ENCODE peak calls at places on chromosome 9, in ten cellular contexts. K, W, O, L, D, Q, A, H, T and G are unnamed samples.

GRCh38 chr9:4297795-4298254 is 2.0 kb downstream of the GLIS3 start:
- DNase-seq in W (peak), A (peak), H (peak), L (peak), T (peak), D (peak), O (peak), Q (peak), K (peak), G (peak)

GRCh38 chr9:95721132-95721531 is 154.4 kb upstream of the ERCC6L2 start:
- DNase-seq in D (no peak), W (no peak), O (peak), H (no peak), K (no peak), A (no peak), T (peak), L (no peak), Q (no peak), G (no peak)

GRCh38 chr9:90967171-90967570 is 165.6 kb downstream of the SYK start:
- DNase-seq in Q (no peak), L (no peak), T (no peak), D (no peak), W (no peak), K (no peak), O (no peak), H (no peak), A (no peak), G (no peak)

GRCh38 chr9:95226921-95227320 is 90.6 kb downstream of the FANCC start:
- DNase-seq in D (no peak), O (no peak), Q (no peak), L (no peak), K (no peak), H (no peak), T (no peak), A (no peak), W (no peak), G (no peak)

GRCh38 chr9:106675780-106676179 is 187.2 kb upstream of the ZNF462 start:
- DNase-seq in L (no peak), W (no peak), D (no peak), Q (no peak), K (no peak), A (no peak), O (no peak), H (no peak), T (no peak), G (peak)

GRCh38 chr9:130791279-130791894 is 43.7 kb upstream of the ABL1 start:
- DNase-seq in O (no peak), T (no peak), L (no peak), K (no peak), H (no peak), Q (no peak), W (no peak), D (no peak), A (no peak), G (no peak)

GRCh38 chr9:108634164-108634563 is 221.6 kb downstream of the ACTL7B start:
- DNase-seq in T (peak), D (no peak), Q (no peak), L (no peak), A (no peak), W (peak), O (peak), K (no peak), H (no peak), G (no peak)

GRCh38 chr9:34701023-34701768 is 8.7 kb downstream of the CCL21 start:
- DNase-seq in L (peak), K (peak), H (peak), O (peak), Q (peak), T (peak), W (peak), A (peak), D (peak), G (peak)

GRCh38 chr9:31393240-31393639 is 991.2 kb upstream of the ACO1 start:
- DNase-seq in A (no peak), L (no peak), O (no peak), W (no peak), H (no peak), D (no peak), Q (no peak), K (no peak), T (no peak), G (no peak)

GRCh38 chr9:129280236-129281231 is 102.5 kb upstream of the IER5L start:
- DNase-seq in O (no peak), A (no peak), K (peak), H (no peak), W (no peak), L (peak), T (no peak), Q (no peak), D (peak), G (peak)

GRCh38 chr9:13064060-13064459 is 215.4 kb downstream of the MPDZ start:
- DNase-seq in Q (no peak), D (no peak), H (no peak), L (no peak), K (no peak), T (no peak), A (no peak), W (no peak), O (no peak), G (no peak)

GRCh38 chr9:22455181-22455580 is 8.6 kb downstream of the DMRTA1 start:
- DNase-seq in Q (no peak), W (no peak), T (no peak), H (no peak), A (no peak), L (no peak), D (no peak), O (no peak), K (no peak), G (no peak)

GRCh38 chr9:70805953-70806352 is 315.5 kb downstream of the TRPM3 start:
- DNase-seq in T (no peak), H (peak), W (no peak), D (peak), L (no peak), K (peak), A (no peak), Q (no peak), O (peak), G (peak)

GRCh38 chr9:130472184-130472705 is 27.5 kb downstream of the ASS1 start:
- DNase-seq in O (no peak), A (no peak), Q (no peak), T (no peak), K (no peak), D (no peak), W (no peak), L (no peak), H (no peak), G (no peak)

GRCh38 chr9:37565661-37566618 is 10.2 kb downstream of the FBXO10 start:
- DNase-seq in D (no peak), O (no peak), W (no peak), K (no peak), H (no peak), T (no peak), Q (no peak), L (peak), A (no peak), G (no peak)

GRCh38 chr9:13589044-13589737 is 309.7 kb upstream of the MPDZ start:
- DNase-seq in A (no peak), L (no peak), O (no peak), K (no peak), Q (no peak), H (no peak), D (no peak), W (no peak), T (no peak), G (no peak)

GRCh38 chr9:15977438-15977837 is 424.6 kb downstream of the CCDC171 start:
- DNase-seq in Q (no peak), W (no peak), K (no peak), O (no peak), T (no peak), A (no peak), D (no peak), L (no peak), H (peak), G (no peak)

GRCh38 chr9:93625000-93625399 is 48.6 kb downstream of the PHF2 start:
- DNase-seq in L (no peak), O (no peak), W (no peak), T (no peak), K (no peak), D (no peak), H (no peak), Q (no peak), A (no peak), G (no peak)

GRCh38 chr9:12633016-12633765 is 60.0 kb upstream of the TYRP1 start:
- DNase-seq in D (no peak), Q (no peak), T (no peak), L (no peak), A (no peak), W (no peak), H (no peak), K (no peak), O (no peak), G (no peak)

GRCh38 chr9:19127881-19128719 is 808 bp upstream of the PLIN2 start:
- DNase-seq in H (no peak), O (no peak), T (peak), A (no peak), W (peak), Q (peak), K (peak), L (no peak), D (no peak), G (peak)

GRCh38 chr9:88583901-88584596 is 49.1 kb downstream of the NXNL2 start:
- DNase-seq in T (peak), H (peak), K (no peak), D (no peak), W (no peak), O (no peak), Q (no peak), A (no peak), L (no peak), G (peak)

GRCh38 chr9:93596399-93596798 is 20.0 kb downstream of the PHF2 start:
- DNase-seq in O (no peak), H (no peak), T (no peak), D (no peak), K (no peak), A (no peak), L (no peak), Q (no peak), W (no peak), G (peak)

GRCh38 chr9:2613730-2614271 is 7.8 kb upstream of the VLDLR start:
- DNase-seq in L (no peak), K (no peak), H (no peak), W (no peak), A (no peak), D (no peak), O (no peak), Q (no peak), T (no peak), G (no peak)

GRCh38 chr9:13351768-13352386 is 72.4 kb upstream of the MPDZ start:
- DNase-seq in A (peak), T (peak), W (peak), Q (peak), L (peak), D (no peak), O (peak), K (no peak), H (peak), G (no peak)

GRCh38 chr9:114587345-114588149 is at the start of gene ATP6V1G1:
- DNase-seq in T (peak), H (peak), L (peak), A (peak), K (peak), O (peak), W (peak), Q (peak), D (peak), G (peak)
- TF ChIP-seq CTCF in T (peak), H (no peak), L (no peak), A (peak), K (peak), O (peak), W (no peak), Q (no peak), D (no peak), G (no peak)

GRCh38 chr9:137295313-137296213 is 6.5 kb downstream of the NRARP start:
- DNase-seq in L (peak), K (no peak), H (no peak), O (no peak), T (no peak), Q (peak), A (no peak), D (no peak), W (no peak), G (no peak)

GRCh38 chr9:137296214-137297059 is 5.6 kb downstream of the NRARP start:
- DNase-seq in K (peak), D (no peak), L (no peak), Q (peak), T (peak), O (no peak), A (no peak), H (no peak), W (peak), G (peak)

GRCh38 chr9:137294091-137294683 is 7.9 kb downstream of the NRARP start:
- DNase-seq in A (peak), L (no peak), K (no peak), W (peak), Q (peak), D (no peak), T (peak), H (no peak), O (no peak), G (no peak)

GRCh38 chr9:137293482-137294090 is 8.5 kb downstream of the NRARP start:
- DNase-seq in L (no peak), Q (no peak), H (no peak), A (no peak), T (peak), D (no peak), O (no peak), W (no peak), K (no peak), G (no peak)

GRCh38 chr9:137294684-137295312 is 7.3 kb downstream of the NRARP start:
- DNase-seq in D (no peak), A (no peak), K (no peak), Q (peak), O (no peak), T (peak), W (no peak), H (no peak), L (no peak), G (no peak)
- TF ChIP-seq CTCF in D (no peak), A (peak), K (no peak), Q (no peak), O (no peak), T (peak), W (peak), H (peak), L (no peak), G (no peak)

GRCh38 chr9:82106536-82106935 is 118.0 kb downstream of the SPATA31D1 start:
- DNase-seq in O (no peak), K (no peak), H (no peak), D (no peak), L (no peak), T (no peak), A (no peak), W (no peak), Q (no peak), G (no peak)

GRCh38 chr9:82105729-82106128 is 117.2 kb downstream of the SPATA31D1 start:
- DNase-seq in Q (no peak), O (peak), L (no peak), A (peak), D (no peak), T (no peak), H (no peak), W (no peak), K (no peak), G (no peak)

GRCh38 chr9:82104252-82104651 is 115.7 kb downstream of the SPATA31D1 start:
- DNase-seq in Q (no peak), L (no peak), W (no peak), H (no peak), A (no peak), T (no peak), O (no peak), K (no peak), D (no peak), G (no peak)

DNA sequence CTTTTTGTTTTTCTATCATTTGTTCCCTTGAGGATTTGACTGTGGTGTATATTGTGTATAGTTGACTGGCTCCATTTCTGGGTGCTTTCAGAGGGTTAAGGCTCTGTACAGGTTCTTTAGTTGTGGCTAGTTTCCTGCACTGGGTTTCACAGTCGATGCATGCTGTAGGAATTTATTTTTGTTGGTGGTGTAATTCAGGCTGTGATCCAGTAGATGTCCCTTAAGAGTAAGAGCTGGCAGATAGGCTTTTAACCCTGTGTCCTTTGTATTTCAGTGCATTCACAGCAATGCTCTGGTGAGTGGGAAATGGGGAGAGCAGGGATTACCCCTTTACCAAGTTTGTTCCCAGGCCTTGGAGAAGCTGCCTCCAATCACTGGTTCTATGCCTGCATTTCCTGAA is 112.9 kb downstream of the SPATA31D1 start:
- DNase-seq in H (no peak), D (no peak), T (no peak), A (peak), O (no peak), K (no peak), W (peak), L (no peak), Q (no peak), G (no peak)
- TF ChIP-seq CTCF in H (no peak), D (no peak), T (no peak), A (peak), O (no peak), K (no peak), W (no peak), L (no peak), Q (no peak), G (no peak)

DNA sequence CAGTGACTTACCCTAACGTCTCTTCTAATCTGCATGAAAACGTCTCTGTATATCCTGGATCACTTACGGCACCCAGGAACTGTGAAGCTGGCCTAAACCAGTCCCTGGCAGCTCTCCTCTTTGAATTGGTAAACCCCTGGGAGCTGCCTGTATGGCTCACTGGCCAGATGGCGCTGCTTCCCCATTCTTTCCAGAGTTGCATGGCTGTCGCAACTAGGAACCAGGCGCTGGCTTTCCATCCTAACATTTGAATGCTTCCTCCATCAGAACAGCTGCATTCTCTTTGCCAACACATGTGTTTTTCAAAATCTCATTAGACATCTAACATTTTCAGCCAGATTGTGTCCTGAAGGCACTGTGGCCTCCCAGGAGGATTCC is 8.0 kb upstream of the PCA3 start:
- DNase-seq in L (no peak), K (no peak), D (no peak), W (peak), Q (peak), O (peak), A (peak), H (peak), T (peak), G (no peak)
- TF ChIP-seq CTCF in L (no peak), K (no peak), D (no peak), W (peak), Q (no peak), O (no peak), A (peak), H (no peak), T (peak), G (no peak)